ENCODE peak calls at places on chromosomes 3 and 15, in six cellular contexts. O is Peyer's patch, Z is endothelial cell of umbilical vein, B is upper lobe of left lung, H is uterus, E is HCT116. W is an unnamed sample.

GRCh38 chr3:56364665-56365064 is 103.6 kb downstream of the ERC2 start:
- DNase-seq in O (no peak), Z (no peak), B (no peak), H (no peak), E (no peak), W (no peak)

GRCh38 chr3:193474446-193474845 is 80.2 kb downstream of the ATP13A4 start:
- DNase-seq in O (no peak), Z (no peak), B (no peak), H (no peak), E (no peak), W (no peak)

GRCh38 chr3:131350506-131350905 is 31.1 kb upstream of the NUDT16 start:
- DNase-seq in O (no peak), Z (no peak), B (no peak), H (no peak), E (no peak), W (no peak)

GRCh38 chr15:74202461-74203401 is at the start of gene STRA6:
- DNase-seq in O (no peak), Z (no peak), B (no peak), H (no peak), E (no peak), W (no peak)

GRCh38 chr3:15151166-15151565 is 52.2 kb upstream of the RBSN start:
- DNase-seq in O (no peak), Z (no peak), B (no peak), H (no peak), E (no peak), W (no peak)

GRCh38 chr3:160686955-160687535 is 10.1 kb downstream of the ARL14 start:
- DNase-seq in O (no peak), Z (peak), B (no peak), H (no peak), E (no peak), W (no peak)

GRCh38 chr3:2655229-2655701 is 454.9 kb downstream of the IL5RA start:
- DNase-seq in O (no peak), Z (no peak), B (no peak), H (no peak), E (no peak), W (no peak)

GRCh38 chr15:36688310-36689102 is 109.1 kb downstream of the CDIN1 start:
- DNase-seq in O (no peak), Z (peak), B (no peak), H (no peak), E (no peak), W (no peak)

DNA sequence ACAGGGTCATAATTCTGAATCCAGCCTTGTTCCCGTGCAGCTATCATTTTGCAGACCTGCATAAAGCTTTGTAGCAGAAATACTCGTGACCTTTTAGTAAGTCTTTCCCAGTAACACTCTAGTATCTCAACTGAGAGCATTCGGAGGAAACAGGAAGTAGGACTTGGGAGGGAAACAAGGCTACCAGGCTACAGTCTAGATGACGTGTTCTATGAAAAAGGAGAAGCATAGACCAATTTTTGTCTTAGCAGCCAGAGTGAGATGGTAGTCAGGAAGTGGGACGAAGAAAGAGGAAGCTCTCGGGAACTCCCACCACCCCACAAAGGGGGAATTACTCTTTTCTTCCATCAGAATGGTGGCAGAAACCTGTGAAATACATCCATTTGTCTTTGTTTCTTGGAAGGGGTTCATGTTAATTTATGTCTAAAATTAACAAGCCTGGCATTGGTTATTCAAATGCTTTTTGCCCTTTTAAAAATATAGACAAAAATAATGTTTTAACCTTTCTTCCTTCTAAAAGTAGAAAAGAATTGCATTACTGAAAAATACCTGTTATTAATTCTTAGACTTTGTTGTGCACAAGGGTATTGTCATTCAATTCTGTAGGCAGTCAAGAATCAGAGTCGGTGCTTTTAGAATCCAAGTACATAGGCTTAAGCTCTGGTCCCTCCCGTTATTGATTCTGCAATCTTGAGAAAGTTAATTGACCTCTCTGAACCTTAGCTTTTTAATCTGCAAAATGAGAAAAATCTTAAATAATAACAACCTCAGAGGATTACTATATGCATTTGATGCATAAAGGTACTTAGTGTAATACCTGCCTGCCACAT is 1.6 kb upstream of the SUCNR1 start:
- DNase-seq in O (no peak), Z (peak), B (no peak), H (no peak), E (no peak), W (no peak)
- TF ChIP-seq POLR2A in O (no peak), Z (no peak), B (no peak), H (no peak), E (no peak), W (no peak)

GRCh38 chr3:7630351-7630911 is 769.5 kb downstream of the GRM7 start:
- DNase-seq in O (no peak), Z (peak), B (no peak), H (no peak), E (no peak), W (no peak)

GRCh38 chr3:7632305-7632704 is 771.4 kb downstream of the GRM7 start:
- DNase-seq in O (no peak), Z (no peak), B (no peak), H (no peak), E (no peak), W (no peak)

GRCh38 chr3:7630925-7631324 is 770.0 kb downstream of the GRM7 start:
- DNase-seq in O (no peak), Z (peak), B (no peak), H (peak), E (no peak), W (peak)
- H3K4me3 ChIP-seq in O (no peak), Z (no peak), B (no peak), H (no peak), E (no peak), W (no peak)

DNA sequence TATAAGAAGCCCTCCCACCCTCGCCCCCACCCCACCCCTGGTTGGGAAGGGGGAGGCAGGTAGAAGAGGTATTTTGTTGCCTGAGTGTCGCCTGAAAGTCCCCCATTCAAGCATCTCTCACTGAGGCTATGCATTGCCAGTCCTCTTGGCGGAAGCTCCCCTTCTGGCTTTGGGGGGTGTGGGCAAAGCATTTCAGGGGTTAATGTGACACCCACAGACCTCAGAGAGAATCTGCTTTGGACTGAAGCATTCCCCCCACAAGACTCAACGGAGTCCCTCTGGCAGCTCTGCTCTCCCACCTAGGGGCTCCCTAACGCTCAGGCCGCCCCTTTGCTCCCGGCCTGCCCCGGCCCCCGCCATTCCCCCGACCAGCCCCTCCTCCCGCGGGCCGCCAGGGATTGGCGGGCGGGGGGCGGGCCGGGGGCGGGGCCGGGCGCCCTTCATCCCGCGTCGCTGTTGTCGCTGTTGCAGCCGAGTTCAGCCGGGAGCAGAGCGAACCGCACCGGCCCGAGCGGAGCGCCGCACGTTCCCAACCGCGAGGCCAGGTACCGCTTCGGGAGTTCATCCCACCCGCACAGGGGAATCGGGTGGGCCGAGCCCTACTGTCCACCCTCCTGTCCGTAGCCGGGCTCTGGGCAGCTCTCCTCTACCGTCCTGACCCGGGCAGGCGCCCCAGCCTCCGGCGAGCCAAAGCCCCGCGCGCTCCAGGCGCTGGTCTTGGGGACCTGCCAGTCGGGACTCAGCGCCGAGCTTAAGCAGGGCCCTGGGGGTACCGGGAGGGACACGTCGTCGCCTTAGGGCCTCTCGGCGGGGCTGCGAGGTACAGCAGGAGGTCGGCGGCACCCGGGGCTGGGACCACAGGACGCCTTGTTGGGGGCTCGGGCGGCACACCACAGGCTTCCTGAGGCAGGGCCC is at the start of gene SLC38A3:
- DNase-seq in O (no peak), Z (peak), B (peak), H (no peak), E (no peak), W (peak)
- TF ChIP-seq POLR2A in O (no peak), Z (no peak), B (no peak), H (no peak), E (no peak), W (peak)

GRCh38 chr3:177418787-177419186 is 221.5 kb upstream of the TBL1XR1 start:
- DNase-seq in O (no peak), Z (no peak), B (no peak), H (no peak), E (no peak), W (no peak)

GRCh38 chr3:177420643-177421042 is 223.4 kb upstream of the TBL1XR1 start:
- DNase-seq in O (no peak), Z (no peak), B (no peak), H (peak), E (no peak), W (no peak)

GRCh38 chr3:177424541-177424940 is 227.3 kb upstream of the TBL1XR1 start:
- DNase-seq in O (no peak), Z (no peak), B (no peak), H (no peak), E (no peak), W (no peak)

GRCh38 chr3:177421176-177421782 is 224.0 kb upstream of the TBL1XR1 start:
- DNase-seq in O (no peak), Z (no peak), B (no peak), H (peak), E (no peak), W (no peak)

GRCh38 chr3:177419904-177420601 is 222.8 kb upstream of the TBL1XR1 start:
- DNase-seq in O (no peak), Z (no peak), B (no peak), H (peak), E (no peak), W (no peak)
- H3K4me3 ChIP-seq in O (no peak), Z (no peak), B (no peak), H (no peak), E (no peak), W (no peak)

GRCh38 chr15:38252481-38253311 is at the start of gene SPRED1:
- DNase-seq in O (peak), Z (peak), B (peak), H (peak), E (no peak), W (peak)

GRCh38 chr15:38251726-38252480 is 733 bp upstream of the SPRED1 start:
- DNase-seq in O (peak), Z (peak), B (peak), H (peak), E (peak), W (peak)

GRCh38 chr15:38255690-38256089 is 3.1 kb downstream of the SPRED1 start:
- DNase-seq in O (no peak), Z (no peak), B (no peak), H (no peak), E (no peak), W (no peak)

GRCh38 chr15:38254065-38254883 is 1.6 kb downstream of the SPRED1 start:
- DNase-seq in O (peak), Z (peak), B (no peak), H (no peak), E (peak), W (peak)

DNA sequence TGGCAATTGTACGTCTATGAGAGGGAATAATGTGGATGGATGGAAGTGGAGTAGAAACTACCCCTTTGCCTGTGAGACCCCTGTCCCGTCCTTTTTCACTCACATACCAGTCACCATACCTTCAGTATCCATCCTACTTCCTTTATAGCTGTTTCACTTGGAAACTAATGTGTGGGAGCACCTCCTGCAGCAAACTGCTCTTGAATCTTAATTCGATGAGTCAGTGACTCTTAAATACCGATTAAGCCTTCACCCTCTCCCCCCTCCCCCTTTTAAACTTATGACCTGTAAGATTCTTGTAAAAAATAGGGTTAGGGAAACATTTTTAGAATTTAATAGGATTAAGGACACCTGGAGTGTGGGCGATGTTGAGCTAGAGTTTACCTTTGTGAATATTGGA is 812 bp downstream of the SPRED1 start:
- DNase-seq in O (no peak), Z (peak), B (no peak), H (no peak), E (peak), W (no peak)
- TF ChIP-seq POLR2A in O (no peak), Z (no peak), B (no peak), H (no peak), E (no peak), W (no peak)

GRCh38 chr3:13091898-13092620 is 18.8 kb upstream of the IQSEC1 start:
- DNase-seq in O (peak), Z (peak), B (no peak), H (peak), E (peak), W (peak)
- H3K4me3 ChIP-seq in O (no peak), Z (no peak), B (no peak), H (no peak), E (no peak), W (no peak)

GRCh38 chr3:105824129-105824528 is 44.7 kb downstream of the CBLB start:
- DNase-seq in O (no peak), Z (no peak), B (no peak), H (no peak), E (no peak), W (no peak)
- TF ChIP-seq POLR2A in O (no peak), Z (no peak), B (no peak), H (no peak), E (no peak), W (no peak)

GRCh38 chr15:40093224-40093842 is 15.3 kb downstream of the BMF start:
- DNase-seq in O (peak), Z (no peak), B (no peak), H (no peak), E (no peak), W (peak)
- H3K4me3 ChIP-seq in O (no peak), Z (no peak), B (no peak), H (no peak), E (no peak), W (no peak)

GRCh38 chr15:65610871-65611718 is at the start of gene INTS14:
- DNase-seq in O (peak), Z (peak), B (peak), H (peak), E (peak), W (peak)
- TF ChIP-seq POLR2A in O (peak), Z (peak), B (peak), H (peak), E (peak), W (peak)

W was measured in right lobe of liver.